ENCODE peak calls at places on chromosome 11, in four cellular contexts. E, I, N and V are unnamed samples.
A peak's percentile ranks its signal among the peaks of the same experiment; 100 is the strongest.

GRCh38 chr11:128473631-128474030 is 113.7 kb downstream of the ETS1 start:
- DNase-seq in E (no peak), I (no peak), N (no peak), V (no peak)

GRCh38 chr11:8610532-8611116 is 16.6 kb upstream of the STK33 start:
- DNase-seq in E (no peak), I (no peak), N (no peak), V (no peak)

GRCh38 chr11:126048198-126048597 is 14.5 kb downstream of the CDON start:
- DNase-seq in E (no peak), I (no peak), N (no peak), V (no peak)

GRCh38 chr11:64003807-64004589 is 17.8 kb downstream of the OTUB1 start:
- DNase-seq in E (no peak), I (no peak), N (no peak), V (no peak)

GRCh38 chr11:24357620-24358386 is 139.1 kb upstream of the LUZP2 start:
- DNase-seq in E (no peak), I (no peak), N (no peak), V (no peak)

GRCh38 chr11:33915521-33915920 is 23.6 kb upstream of the LMO2 start:
- DNase-seq in E (no peak), I (no peak), N (no peak), V (no peak)

GRCh38 chr11:118908931-118909618 is 16.7 kb downstream of the BCL9L start:
- DNase-seq in E (no peak), I (peak; percentile 92), N (peak; percentile 97), V (peak; percentile 89)

GRCh38 chr11:130435671-130436070 is 7.3 kb upstream of the ADAMTS8 start:
- DNase-seq in E (no peak), I (peak; percentile 31), N (no peak), V (no peak)

GRCh38 chr11:132343445-132343844 is 973.0 kb downstream of the NTM start:
- DNase-seq in E (no peak), I (no peak), N (no peak), V (no peak)

GRCh38 chr11:111632798-111633197 is 30.5 kb downstream of the SIK2 start:
- DNase-seq in E (no peak), I (no peak), N (no peak), V (no peak)

GRCh38 chr11:64234840-64235379 is 526 bp downstream of the VEGFB start:
- DNase-seq in E (peak; percentile 82), I (no peak), N (no peak), V (peak; percentile 39)

GRCh38 chr11:119795231-119795630 is 66.2 kb upstream of the NECTIN1 start:
- DNase-seq in E (peak; percentile 16), I (peak; percentile 77), N (no peak), V (no peak)

GRCh38 chr11:75873417-75874148 is 58.6 kb downstream of the UVRAG start:
- DNase-seq in E (no peak), I (no peak), N (no peak), V (no peak)

GRCh38 chr11:129048911-129049310 is 106.2 kb upstream of the TP53AIP1 start:
- DNase-seq in E (no peak), I (no peak), N (no peak), V (no peak)

GRCh38 chr11:6623391-6624363 is 4.5 kb upstream of the TPP1 start:
- DNase-seq in E (no peak), I (no peak), N (no peak), V (no peak)

GRCh38 chr11:110367571-110367970 is 62.2 kb upstream of the FDX1 start:
- DNase-seq in E (no peak), I (no peak), N (no peak), V (no peak)

GRCh38 chr11:126318642-126319373 is 14.9 kb downstream of the DCPS start:
- DNase-seq in E (peak; percentile 37), I (peak; percentile 97), N (peak; percentile 80), V (peak; percentile 56)

GRCh38 chr11:33930317-33931021 is 38.6 kb upstream of the LMO2 start:
- DNase-seq in E (no peak), I (no peak), N (no peak), V (peak; percentile 27)

GRCh38 chr11:16110862-16111261 is 245.5 kb downstream of the SOX6 start:
- DNase-seq in E (no peak), I (peak; percentile 17), N (no peak), V (no peak)
- TF ChIP-seq POLR2A in E (no peak), I (no peak), N (no peak), V (no peak)

GRCh38 chr11:61414547-61414946 is 15.2 kb downstream of the CPSF7 start:
- DNase-seq in E (no peak), I (no peak), N (no peak), V (no peak)

GRCh38 chr11:61406991-61407728 is 14.8 kb downstream of the TMEM216 start:
- DNase-seq in E (no peak), I (no peak), N (no peak), V (no peak)

GRCh38 chr11:61415381-61415780 is 14.4 kb downstream of the CPSF7 start:
- DNase-seq in E (no peak), I (no peak), N (no peak), V (no peak)

GRCh38 chr11:61413496-61413895 is 16.3 kb downstream of the CPSF7 start:
- DNase-seq in E (no peak), I (peak; percentile 41), N (no peak), V (no peak)

GRCh38 chr11:61411589-61411988 is 18.2 kb downstream of the CPSF7 start:
- DNase-seq in E (no peak), I (no peak), N (no peak), V (no peak)
- H3K36me3 ChIP-seq in E (no peaks in the 10 kb centered on the region), I (peaks cover 70% of the 10 kb centered on the region), N (peaks cover 63% of the 10 kb centered on the region), V (no peaks in the 10 kb centered on the region)

DNA sequence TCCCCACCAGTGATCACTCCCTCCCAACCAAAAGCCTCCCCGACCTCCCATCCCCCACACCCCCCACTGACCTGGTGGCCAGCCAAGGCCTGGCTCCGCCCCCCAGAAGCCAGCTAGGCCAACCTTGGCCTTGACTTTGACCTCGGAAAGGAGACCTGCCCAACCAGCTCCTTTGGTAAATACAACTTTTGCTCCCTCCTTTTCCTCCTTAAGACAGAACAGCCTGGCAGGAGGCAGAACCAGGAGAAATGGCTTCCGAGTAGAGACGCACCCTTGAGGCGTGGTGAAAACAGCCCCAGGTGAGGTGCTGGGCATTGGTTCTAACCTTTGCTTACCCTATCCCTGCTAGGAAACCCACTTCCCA is 27.0 kb downstream of the PLEKHA7 start:
- DNase-seq in E (peak; percentile 87), I (no peak), N (no peak), V (peak; percentile 70)
- TF ChIP-seq POLR2A in E (peak; percentile 73), I (no peak), N (no peak), V (no peak)

DNA sequence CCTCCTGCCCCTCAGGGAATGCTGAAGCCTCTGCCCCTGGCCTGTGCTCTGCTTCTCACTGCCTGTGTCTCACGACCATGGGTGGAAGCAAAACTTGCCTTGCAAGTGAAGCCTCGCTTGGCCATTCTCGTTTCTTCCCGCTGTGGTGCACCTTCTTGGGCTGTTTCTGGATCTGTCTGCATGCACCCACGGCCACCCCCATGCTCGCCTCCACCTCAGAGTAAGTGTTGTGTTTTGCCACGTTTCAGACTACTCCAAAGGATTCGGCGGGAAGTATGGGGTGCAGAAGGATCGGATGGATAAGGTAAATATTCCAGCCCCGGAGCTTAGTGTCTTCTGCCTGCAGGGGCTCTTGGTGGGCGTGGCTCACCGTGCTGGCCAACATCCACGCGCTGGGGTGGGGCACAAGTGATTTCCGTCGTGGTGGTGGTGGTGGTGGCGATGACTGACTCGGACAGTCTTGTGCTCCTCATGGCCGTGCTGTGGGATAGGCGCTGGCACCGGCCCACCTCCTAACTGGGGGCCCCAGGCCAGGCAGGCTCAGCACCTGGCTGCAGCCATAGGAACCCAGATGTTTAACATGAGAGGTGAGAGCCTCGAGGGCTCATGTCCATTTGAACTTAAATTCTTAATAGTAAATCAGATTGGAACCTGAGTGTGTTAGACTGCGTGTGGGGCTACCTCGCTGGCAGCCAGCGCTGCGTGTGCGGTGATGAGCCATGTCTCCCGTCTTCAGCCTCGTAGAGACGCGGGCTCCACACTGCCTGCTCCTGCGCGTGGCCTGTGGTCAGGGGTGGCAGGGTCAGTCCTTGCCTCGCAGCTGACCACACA is 24.6 kb downstream of the CTTN start:
- DNase-seq in E (no peak), I (no peak), N (no peak), V (no peak)
- H3K36me3 ChIP-seq in E (no peaks in the 10 kb centered on the region), I (peaks cover 80% of the 10 kb centered on the region), N (peaks cover 41% of the 10 kb centered on the region), V (no peaks in the 10 kb centered on the region)

GRCh38 chr11:45798793-45799441 is 6.0 kb upstream of the SLC35C1 start:
- DNase-seq in E (no peak), I (peak; percentile 60), N (peak; percentile 54), V (no peak)
- TF ChIP-seq POLR2A in E (no peak), I (no peak), N (no peak), V (no peak)

DNA sequence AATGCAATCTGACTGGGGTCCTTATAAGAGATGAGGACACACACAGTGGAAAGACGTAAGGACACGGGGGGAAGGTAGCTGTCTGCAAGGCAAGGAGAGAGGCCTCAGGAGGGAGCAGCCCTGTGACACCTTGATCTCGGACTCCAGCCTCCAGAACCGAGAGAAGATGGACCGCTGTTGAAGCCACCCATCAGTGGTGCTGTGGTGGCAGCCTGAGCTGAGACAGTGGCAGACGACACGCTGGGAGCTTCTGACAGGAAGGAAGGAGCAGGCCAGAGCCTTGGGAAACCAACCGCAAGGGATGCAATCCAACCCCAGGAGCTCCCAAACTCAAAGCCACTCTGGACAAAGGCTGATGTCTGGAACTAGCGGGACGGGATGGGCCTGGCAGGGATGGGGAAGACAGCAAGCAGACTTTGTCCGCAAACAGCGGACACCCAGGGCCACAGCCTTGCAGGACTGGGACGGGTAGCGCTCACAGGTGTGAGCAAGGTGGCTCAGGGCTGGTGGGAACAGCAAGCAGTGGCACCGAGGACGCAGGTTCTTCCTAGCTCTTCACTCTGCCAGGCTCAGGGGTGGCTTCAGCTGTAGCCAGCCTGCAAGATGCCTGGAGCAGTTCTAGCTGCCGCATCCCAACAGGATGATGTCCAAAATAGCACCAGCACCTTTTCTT is 10.9 kb downstream of the LTO1 start:
- DNase-seq in E (peak; percentile 24), I (no peak), N (peak; percentile 51), V (no peak)
- H3K36me3 ChIP-seq in E (no peaks in the 10 kb centered on the region), I (peaks cover 34% of the 10 kb centered on the region), N (no peaks in the 10 kb centered on the region), V (no peaks in the 10 kb centered on the region)

GRCh38 chr11:62544521-62545436 is 1.8 kb downstream of the AHNAK start:
- DNase-seq in E (peak; percentile 73), I (no peak), N (peak; percentile 69), V (no peak)

GRCh38 chr11:62545437-62546243 is 966 bp downstream of the AHNAK start:
- DNase-seq in E (peak; percentile 93), I (peak; percentile 93), N (peak; percentile 97), V (peak; percentile 82)

GRCh38 chr11:62547691-62548281 is 1.2 kb upstream of the AHNAK start:
- DNase-seq in E (no peak), I (no peak), N (peak; percentile 78), V (no peak)

GRCh38 chr11:62546937-62547625 is 475 bp upstream of the AHNAK start:
- DNase-seq in E (no peak), I (peak; percentile 49), N (no peak), V (peak; percentile 47)

DNA sequence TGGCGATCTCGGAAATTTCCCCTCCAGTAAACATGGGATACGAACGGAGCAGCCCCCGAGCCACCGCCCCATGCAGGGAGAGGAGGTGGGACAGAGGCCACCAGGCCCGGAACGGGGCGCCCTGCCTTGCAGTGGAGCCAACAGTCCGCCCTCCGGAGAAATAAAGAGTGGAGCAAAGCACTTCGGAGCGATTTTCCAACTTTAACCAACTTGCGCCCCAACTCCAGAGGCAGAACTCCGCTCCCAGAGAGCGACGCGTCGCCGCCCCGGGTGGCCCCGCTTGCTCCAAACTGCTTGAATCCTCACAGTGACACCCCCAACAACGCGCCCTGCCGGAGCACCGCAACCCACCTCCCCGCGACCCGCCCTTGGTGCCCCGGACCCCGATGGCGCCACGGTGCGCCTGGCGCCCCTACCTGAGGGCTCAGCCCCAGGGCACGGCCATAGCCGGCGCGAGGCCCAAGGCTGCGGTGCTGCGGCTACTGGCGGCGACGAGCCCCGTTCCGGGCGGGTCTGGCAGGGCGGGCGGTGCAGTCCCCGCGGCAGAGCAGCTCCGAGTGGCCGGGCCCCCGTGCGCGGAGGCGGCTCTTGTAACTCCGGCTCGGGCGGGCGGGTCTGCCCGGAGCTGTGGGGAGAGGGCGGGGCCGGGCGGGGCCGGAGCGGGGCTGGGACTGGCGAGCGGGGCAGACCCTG is at the start of gene AHNAK:
- DNase-seq in E (peak; percentile 93), I (peak; percentile 52), N (peak; percentile 94), V (peak; percentile 85)
- TF ChIP-seq POLR2A in E (peak; percentile 94), I (peak; percentile 73), N (no peak), V (peak; percentile 33)